ENCODE peak calls at places on chromosome 1, in five cellular contexts. One of them, this sample, is unnamed.

GRCh38 chr1:42777860-42778259 is 6.9 kb upstream of the TMEM269 start:
- DNase-seq in K562: peak; percentile 80
- DNase-seq in CD8-positive, alpha-beta memory T cell: peak; percentile 15
- DNase-seq in NCI-H446 treated with DMSO at 0.1 percent for 48 hours: no peak
- DNase-seq in M059J: peak; percentile 34
- DNase-seq in this sample: no peak

GRCh38 chr1:153532161-153532560 is 3.6 kb downstream of the S100A6 start:
- DNase-seq in M059J: no peak
- DNase-seq in NCI-H446 treated with DMSO at 0.1 percent for 48 hours: no peak
- DNase-seq in K562: no peak
- DNase-seq in CD8-positive, alpha-beta memory T cell: peak; percentile 32
- DNase-seq in this sample: no peak

GRCh38 chr1:156096640-156097391 is 14.6 kb upstream of the MEX3A start:
- DNase-seq in NCI-H446 treated with DMSO at 0.1 percent for 48 hours: peak; percentile 38
- DNase-seq in K562: peak; percentile 86
- DNase-seq in M059J: peak; percentile 94
- DNase-seq in CD8-positive, alpha-beta memory T cell: peak; percentile 87
- DNase-seq in this sample: peak; percentile 93

GRCh38 chr1:113040041-113040440 is 33.0 kb upstream of the LRIG2 start:
- DNase-seq in NCI-H446 treated with DMSO at 0.1 percent for 48 hours: no peak
- DNase-seq in CD8-positive, alpha-beta memory T cell: no peak
- DNase-seq in M059J: no peak
- DNase-seq in K562: peak; percentile 61
- DNase-seq in this sample: no peak

GRCh38 chr1:1966086-1966740 is 37.4 kb downstream of the CFAP74 start:
- DNase-seq in M059J: no peak
- DNase-seq in NCI-H446 treated with DMSO at 0.1 percent for 48 hours: no peak
- DNase-seq in K562: no peak
- DNase-seq in CD8-positive, alpha-beta memory T cell: no peak
- DNase-seq in this sample: no peak

GRCh38 chr1:11067716-11068495 is 8.1 kb upstream of the SRM start:
- DNase-seq in NCI-H446 treated with DMSO at 0.1 percent for 48 hours: no peak
- DNase-seq in M059J: no peak
- DNase-seq in CD8-positive, alpha-beta memory T cell: no peak
- DNase-seq in K562: no peak
- DNase-seq in this sample: no peak

GRCh38 chr1:24279590-24280232 is 39.4 kb upstream of the GRHL3 start:
- DNase-seq in CD8-positive, alpha-beta memory T cell: no peak
- DNase-seq in NCI-H446 treated with DMSO at 0.1 percent for 48 hours: no peak
- DNase-seq in M059J: no peak
- DNase-seq in K562: no peak
- DNase-seq in this sample: no peak

GRCh38 chr1:193402977-193403376 is 216.6 kb upstream of the B3GALT2 start:
- DNase-seq in K562: no peak
- DNase-seq in CD8-positive, alpha-beta memory T cell: no peak
- DNase-seq in M059J: no peak
- DNase-seq in NCI-H446 treated with DMSO at 0.1 percent for 48 hours: no peak
- DNase-seq in this sample: no peak

GRCh38 chr1:170494369-170494768 is 37.6 kb upstream of the GORAB start:
- DNase-seq in NCI-H446 treated with DMSO at 0.1 percent for 48 hours: no peak
- DNase-seq in CD8-positive, alpha-beta memory T cell: no peak
- DNase-seq in M059J: peak; percentile 68
- DNase-seq in K562: no peak
- DNase-seq in this sample: no peak

GRCh38 chr1:902802-903201 is 20.9 kb upstream of the SAMD11 start:
- DNase-seq in M059J: no peak
- DNase-seq in CD8-positive, alpha-beta memory T cell: no peak
- DNase-seq in NCI-H446 treated with DMSO at 0.1 percent for 48 hours: no peak
- DNase-seq in K562: no peak
- DNase-seq in this sample: no peak

GRCh38 chr1:60620107-60620506 is 462.3 kb upstream of the NFIA start:
- DNase-seq in K562: no peak
- DNase-seq in CD8-positive, alpha-beta memory T cell: no peak
- DNase-seq in NCI-H446 treated with DMSO at 0.1 percent for 48 hours: no peak
- DNase-seq in M059J: no peak
- DNase-seq in this sample: no peak

GRCh38 chr1:212218911-212219310 is 66.3 kb upstream of the PPP2R5A start:
- DNase-seq in NCI-H446 treated with DMSO at 0.1 percent for 48 hours: no peak
- DNase-seq in M059J: peak; percentile 72
- DNase-seq in K562: no peak
- DNase-seq in CD8-positive, alpha-beta memory T cell: no peak
- DNase-seq in this sample: no peak

GRCh38 chr1:99737016-99737415 is 29.4 kb downstream of the FRRS1 start:
- DNase-seq in M059J: peak; percentile 73
- DNase-seq in K562: peak; percentile 17
- DNase-seq in NCI-H446 treated with DMSO at 0.1 percent for 48 hours: peak; percentile 3
- DNase-seq in CD8-positive, alpha-beta memory T cell: no peak
- DNase-seq in this sample: no peak

GRCh38 chr1:229699613-229700242 is 73.7 kb downstream of the URB2 start:
- DNase-seq in K562: no peak
- DNase-seq in M059J: peak; percentile 22
- DNase-seq in NCI-H446 treated with DMSO at 0.1 percent for 48 hours: peak; percentile 64
- DNase-seq in CD8-positive, alpha-beta memory T cell: no peak
- DNase-seq in this sample: no peak

GRCh38 chr1:108897865-108898720 is 21.3 kb downstream of the GPSM2 start:
- DNase-seq in M059J: peak; percentile 71
- DNase-seq in NCI-H446 treated with DMSO at 0.1 percent for 48 hours: peak; percentile 66
- DNase-seq in K562: peak; percentile 56
- DNase-seq in CD8-positive, alpha-beta memory T cell: peak; percentile 46
- DNase-seq in this sample: no peak

GRCh38 chr1:243218059-243218458 is 37.0 kb downstream of the CEP170 start:
- DNase-seq in K562: no peak
- DNase-seq in M059J: no peak
- DNase-seq in CD8-positive, alpha-beta memory T cell: no peak
- DNase-seq in NCI-H446 treated with DMSO at 0.1 percent for 48 hours: no peak
- DNase-seq in this sample: no peak

GRCh38 chr1:175319112-175319911 is 126.7 kb upstream of the KIAA0040 start:
- DNase-seq in M059J: peak; percentile 58
- DNase-seq in CD8-positive, alpha-beta memory T cell: peak; percentile 60
- DNase-seq in NCI-H446 treated with DMSO at 0.1 percent for 48 hours: peak; percentile 36
- DNase-seq in K562: peak; percentile 79
- DNase-seq in this sample: peak; percentile 76

This sample was measured in ureter.